ENCODE peak calls at places on chromosomes 11 and 22, in six cellular contexts. One of them, this sample, is unnamed.

GRCh38 chr22:42871146-42872050 is 14.3 kb upstream of the ARFGAP3 start:
- DNase-seq in thoracic aorta: no peak
- DNase-seq in AG09319: no peak
- DNase-seq in activated CD8-positive, alpha-beta T cell treated with anti-CD3 and anti-CD28 coated beads for 36 hours: no peak
- DNase-seq in foreskin fibroblast: no peak
- DNase-seq in HCT116: no peak
- DNase-seq in this sample: no peak

GRCh38 chr11:134997652-134998320 is 585.7 kb upstream of the B3GAT1 start:
- DNase-seq in HCT116: no peak
- DNase-seq in thoracic aorta: no peak
- DNase-seq in foreskin fibroblast: no peak
- DNase-seq in activated CD8-positive, alpha-beta T cell treated with anti-CD3 and anti-CD28 coated beads for 36 hours: no peak
- DNase-seq in AG09319: no peak
- DNase-seq in this sample: no peak

GRCh38 chr22:22959147-22959827 is 71.7 kb downstream of the IGLL5 start:
- DNase-seq in HCT116: peak
- DNase-seq in activated CD8-positive, alpha-beta T cell treated with anti-CD3 and anti-CD28 coated beads for 36 hours: peak
- DNase-seq in foreskin fibroblast: peak
- DNase-seq in thoracic aorta: no peak
- DNase-seq in AG09319: peak
- DNase-seq in this sample: no peak

GRCh38 chr11:63667993-63668392 is 3.2 kb downstream of the ATL3 start:
- DNase-seq in AG09319: peak
- DNase-seq in thoracic aorta: no peak
- DNase-seq in foreskin fibroblast: peak
- DNase-seq in activated CD8-positive, alpha-beta T cell treated with anti-CD3 and anti-CD28 coated beads for 36 hours: no peak
- DNase-seq in HCT116: peak
- DNase-seq in this sample: no peak

GRCh38 chr22:38843716-38844660 is at the start of gene NPTXR:
- DNase-seq in thoracic aorta: no peak
- DNase-seq in AG09319: no peak
- DNase-seq in HCT116: no peak
- DNase-seq in activated CD8-positive, alpha-beta T cell treated with anti-CD3 and anti-CD28 coated beads for 36 hours: no peak
- DNase-seq in foreskin fibroblast: peak
- DNase-seq in this sample: peak

GRCh38 chr11:117868815-117869642 is 7.4 kb downstream of the FXYD6 start:
- DNase-seq in HCT116: no peak
- DNase-seq in thoracic aorta: no peak
- DNase-seq in activated CD8-positive, alpha-beta T cell treated with anti-CD3 and anti-CD28 coated beads for 36 hours: no peak
- DNase-seq in foreskin fibroblast: no peak
- DNase-seq in AG09319: no peak
- DNase-seq in this sample: no peak

GRCh38 chr11:117096140-117096972 is 1.9 kb downstream of the SIK3 start:
- DNase-seq in foreskin fibroblast: peak
- DNase-seq in AG09319: no peak
- DNase-seq in HCT116: no peak
- DNase-seq in thoracic aorta: no peak
- DNase-seq in activated CD8-positive, alpha-beta T cell treated with anti-CD3 and anti-CD28 coated beads for 36 hours: peak
- DNase-seq in this sample: no peak

GRCh38 chr11:45158210-45158644 is 11.8 kb downstream of the PRDM11 start:
- DNase-seq in HCT116: no peak
- DNase-seq in AG09319: no peak
- DNase-seq in activated CD8-positive, alpha-beta T cell treated with anti-CD3 and anti-CD28 coated beads for 36 hours: no peak
- DNase-seq in foreskin fibroblast: no peak
- DNase-seq in thoracic aorta: no peak
- DNase-seq in this sample: no peak

GRCh38 chr11:93054279-93054678 is 84.8 kb downstream of the MTNR1B start:
- DNase-seq in activated CD8-positive, alpha-beta T cell treated with anti-CD3 and anti-CD28 coated beads for 36 hours: no peak
- DNase-seq in HCT116: no peak
- DNase-seq in foreskin fibroblast: no peak
- DNase-seq in AG09319: no peak
- DNase-seq in thoracic aorta: no peak
- DNase-seq in this sample: no peak

GRCh38 chr11:124329787-124330478 is 9.9 kb upstream of the OR8D2 start:
- DNase-seq in thoracic aorta: no peak
- DNase-seq in AG09319: no peak
- DNase-seq in foreskin fibroblast: peak
- DNase-seq in activated CD8-positive, alpha-beta T cell treated with anti-CD3 and anti-CD28 coated beads for 36 hours: no peak
- DNase-seq in HCT116: no peak
- DNase-seq in this sample: no peak

GRCh38 chr11:26227883-26228502 is 103.9 kb upstream of the ANO3 start:
- DNase-seq in HCT116: no peak
- DNase-seq in activated CD8-positive, alpha-beta T cell treated with anti-CD3 and anti-CD28 coated beads for 36 hours: no peak
- DNase-seq in AG09319: no peak
- DNase-seq in thoracic aorta: no peak
- DNase-seq in foreskin fibroblast: no peak
- DNase-seq in this sample: no peak

GRCh38 chr11:116605543-116605942 is 167.2 kb downstream of the BUD13 start:
- DNase-seq in foreskin fibroblast: no peak
- DNase-seq in HCT116: peak
- DNase-seq in activated CD8-positive, alpha-beta T cell treated with anti-CD3 and anti-CD28 coated beads for 36 hours: peak
- DNase-seq in thoracic aorta: no peak
- DNase-seq in AG09319: no peak
- DNase-seq in this sample: no peak

DNA sequence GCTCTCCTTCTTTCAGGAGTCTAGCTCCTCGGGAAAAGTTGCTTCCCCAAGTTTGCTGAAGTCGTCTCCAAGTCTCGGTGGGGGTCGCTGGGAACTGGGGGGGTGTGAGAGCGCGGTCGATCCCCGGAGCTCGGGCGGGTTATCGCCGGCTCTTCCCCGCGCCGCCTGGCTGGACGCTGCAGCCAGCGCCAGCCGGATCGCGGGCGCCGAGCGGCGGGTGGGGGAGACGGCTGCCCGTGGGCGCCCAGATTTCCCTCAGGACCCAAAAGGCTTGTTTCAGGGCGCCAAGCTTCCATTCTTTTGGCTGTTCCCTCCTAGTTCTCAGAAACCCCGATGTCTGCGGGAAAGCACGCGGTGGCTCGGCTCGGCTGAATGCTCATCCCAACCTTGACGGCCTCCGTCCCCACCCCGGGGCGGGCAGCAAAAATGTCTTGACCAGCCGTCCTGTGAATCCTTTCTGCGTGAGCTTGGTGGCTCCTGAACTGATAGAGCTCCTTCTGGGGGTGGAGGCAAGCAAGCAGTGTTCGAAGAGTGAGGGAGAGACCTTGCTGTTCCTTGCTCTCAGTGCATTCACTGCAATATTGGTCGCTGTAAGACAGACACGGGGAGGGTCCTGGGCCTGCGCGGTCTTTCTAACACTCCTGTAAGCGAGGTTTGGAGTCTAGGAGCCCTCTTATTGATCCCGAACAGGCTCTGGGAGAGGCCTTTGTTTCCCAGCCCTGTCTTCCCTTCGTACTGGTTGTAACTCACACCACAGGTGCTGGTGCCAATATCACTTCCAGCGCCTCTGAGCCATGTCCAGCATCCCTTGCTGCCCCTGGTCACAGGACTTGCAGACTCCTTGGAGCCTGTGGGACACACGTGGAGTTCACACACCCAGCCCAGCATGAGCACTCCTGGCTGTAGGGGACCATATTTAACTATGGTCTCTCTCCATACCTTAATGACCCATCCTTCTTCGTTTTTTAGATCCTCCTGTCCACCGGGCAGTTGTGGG is 1.8 kb downstream of the ZBTB16 start:
- DNase-seq in thoracic aorta: no peak
- DNase-seq in activated CD8-positive, alpha-beta T cell treated with anti-CD3 and anti-CD28 coated beads for 36 hours: no peak
- DNase-seq in AG09319: no peak
- DNase-seq in HCT116: no peak
- DNase-seq in foreskin fibroblast: peak
- DNase-seq in this sample: no peak
- TF ChIP-seq CTCF in thoracic aorta: no peak
- TF ChIP-seq CTCF in activated CD8-positive, alpha-beta T cell treated with anti-CD3 and anti-CD28 coated beads for 36 hours: no peak
- TF ChIP-seq CTCF in AG09319: no peak
- TF ChIP-seq CTCF in HCT116: no peak
- TF ChIP-seq CTCF in foreskin fibroblast: no peak
- TF ChIP-seq CTCF in this sample: no peak

DNA sequence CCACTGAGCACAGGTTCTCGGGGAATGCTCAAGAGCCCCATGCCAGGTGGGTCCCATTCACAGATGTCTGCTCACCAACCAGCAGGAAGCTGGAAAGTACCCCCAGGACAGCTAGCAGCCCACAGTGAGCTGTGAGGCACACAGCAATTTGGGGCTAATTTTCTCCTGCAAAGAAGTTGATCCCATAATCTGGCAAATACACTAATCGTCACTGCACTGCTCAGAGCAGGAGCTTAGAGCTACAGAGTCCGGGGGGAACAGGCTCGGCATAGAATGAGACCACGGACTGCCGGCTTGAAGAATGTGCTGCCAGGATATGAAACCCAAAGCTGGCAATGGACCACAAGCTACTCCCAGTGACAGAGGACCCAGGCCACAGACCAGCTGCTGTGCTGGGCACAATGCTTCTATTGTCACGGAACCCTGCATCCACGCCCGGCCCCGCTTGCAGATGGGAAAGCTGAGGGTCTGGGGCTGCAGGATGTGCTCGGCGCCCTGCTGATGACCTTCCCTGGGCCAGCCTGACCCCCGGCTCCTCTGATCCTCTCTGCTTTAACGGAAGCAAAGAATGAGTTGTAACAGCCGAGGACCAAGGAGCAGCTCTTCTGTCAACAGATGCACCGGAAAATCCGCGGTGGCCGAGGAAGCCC is 239.7 kb downstream of the CTTN start:
- DNase-seq in foreskin fibroblast: no peak
- DNase-seq in HCT116: no peak
- DNase-seq in AG09319: no peak
- DNase-seq in activated CD8-positive, alpha-beta T cell treated with anti-CD3 and anti-CD28 coated beads for 36 hours: no peak
- DNase-seq in thoracic aorta: no peak
- DNase-seq in this sample: no peak
- TF ChIP-seq CTCF in foreskin fibroblast: no peak
- TF ChIP-seq CTCF in HCT116: no peak
- TF ChIP-seq CTCF in AG09319: no peak
- TF ChIP-seq CTCF in activated CD8-positive, alpha-beta T cell treated with anti-CD3 and anti-CD28 coated beads for 36 hours: no peak
- TF ChIP-seq CTCF in thoracic aorta: no peak
- TF ChIP-seq CTCF in this sample: no peak

GRCh38 chr11:27506200-27507182 is at the start of gene LIN7C:
- DNase-seq in HCT116: peak
- DNase-seq in thoracic aorta: peak
- DNase-seq in AG09319: peak
- DNase-seq in activated CD8-positive, alpha-beta T cell treated with anti-CD3 and anti-CD28 coated beads for 36 hours: peak
- DNase-seq in foreskin fibroblast: peak
- DNase-seq in this sample: peak
- TF ChIP-seq CTCF in HCT116: no peak
- TF ChIP-seq CTCF in thoracic aorta: no peak
- TF ChIP-seq CTCF in AG09319: no peak
- TF ChIP-seq CTCF in activated CD8-positive, alpha-beta T cell treated with anti-CD3 and anti-CD28 coated beads for 36 hours: no peak
- TF ChIP-seq CTCF in foreskin fibroblast: no peak
- TF ChIP-seq CTCF in this sample: no peak

DNA sequence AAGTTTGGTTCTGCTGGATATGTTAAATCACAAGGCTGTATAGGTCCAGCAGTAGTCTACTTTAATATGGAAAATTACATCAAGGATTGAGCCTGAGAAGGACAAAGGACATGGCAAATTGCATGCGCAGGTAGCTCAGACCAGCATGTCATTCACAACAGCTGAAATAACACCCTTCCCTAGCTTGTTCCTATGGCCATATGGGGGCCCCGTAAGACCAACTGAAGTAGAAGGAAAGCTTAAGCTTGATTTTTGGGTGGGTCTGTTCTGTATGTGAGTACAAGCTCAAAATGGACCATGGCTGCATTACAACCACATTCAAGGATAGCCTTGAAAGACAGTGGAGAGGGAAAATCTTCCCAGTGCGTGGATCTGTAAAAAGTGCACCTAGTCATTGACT is 20.6 kb upstream of the PDE3B start:
- DNase-seq in activated CD8-positive, alpha-beta T cell treated with anti-CD3 and anti-CD28 coated beads for 36 hours: peak
- DNase-seq in AG09319: no peak
- DNase-seq in HCT116: no peak
- DNase-seq in thoracic aorta: no peak
- DNase-seq in foreskin fibroblast: no peak
- DNase-seq in this sample: no peak
- TF ChIP-seq CTCF in activated CD8-positive, alpha-beta T cell treated with anti-CD3 and anti-CD28 coated beads for 36 hours: no peak
- TF ChIP-seq CTCF in AG09319: no peak
- TF ChIP-seq CTCF in HCT116: peak
- TF ChIP-seq CTCF in thoracic aorta: no peak
- TF ChIP-seq CTCF in foreskin fibroblast: no peak
- TF ChIP-seq CTCF in this sample: no peak

This sample was measured in D721Med.